ENCODE peak calls at places on chromosomes 3 and 15, in five cellular contexts. Z, T, H, X and J are unnamed samples.

GRCh38 chr3:127209840-127210653 is 17.1 kb downstream of the PRR23E start:
- DNase-seq in Z (no peak), T (no peak), H (no peak), X (no peak), J (no peak)

GRCh38 chr3:142875099-142875498 is 13.8 kb downstream of the PCOLCE2 start:
- DNase-seq in Z (no peak), T (no peak), X (no peak), H (no peak), J (no peak)

GRCh38 chr3:39180183-39180545 is 12.2 kb downstream of the XIRP1 start:
- DNase-seq in T (no peak), H (no peak), X (peak), Z (no peak), J (no peak)

GRCh38 chr3:31077826-31078225 is 183.4 kb upstream of the GADL1 start:
- DNase-seq in Z (no peak), T (no peak), H (peak), X (no peak), J (no peak)

GRCh38 chr3:13238687-13239466 is 165.6 kb upstream of the IQSEC1 start:
- DNase-seq in Z (no peak), T (no peak), H (no peak), X (no peak), J (no peak)

GRCh38 chr15:23437146-23437545 is 9.9 kb downstream of the GOLGA6L2 start:
- DNase-seq in H (no peak), T (no peak), Z (no peak), X (no peak), J (no peak)

GRCh38 chr3:195208631-195209030 is 62.3 kb downstream of the XXYLT1 start:
- DNase-seq in T (no peak), Z (no peak), H (no peak), X (no peak), J (no peak)

GRCh38 chr15:76903251-76903681 is 1.9 kb downstream of the SCAPER start:
- DNase-seq in H (peak), T (peak), Z (peak), X (peak), J (peak)

GRCh38 chr3:111352585-111352984 is 189.4 kb upstream of the CD96 start:
- DNase-seq in H (peak), Z (no peak), X (no peak), T (peak), J (no peak)

GRCh38 chr15:38438031-38438986 is 15.6 kb upstream of the FAM98B start:
- DNase-seq in T (peak), Z (no peak), X (no peak), H (no peak), J (no peak)

GRCh38 chr15:72098076-72098475 is 19.9 kb downstream of the MYO9A start:
- DNase-seq in H (no peak), Z (no peak), T (no peak), X (no peak), J (no peak)

GRCh38 chr3:128278761-128279593 is 125.7 kb downstream of the EEFSEC start:
- DNase-seq in X (no peak), T (no peak), H (no peak), Z (no peak), J (peak)

GRCh38 chr3:45978348-45978747 is 17.3 kb downstream of the FYCO1 start:
- DNase-seq in T (no peak), X (peak), H (peak), Z (peak), J (no peak)